ENCODE peak calls at places on chromosomes 12 and 14, in nine cellular contexts. G is MM.1S, Y is ELR, Q is epithelial cell of esophagus, F is cardiac muscle cell, R is A172, W is neural progenitor cell, P is left ventricle myocardium superior, X is T-helper 2 cell. T is an unnamed sample.

GRCh38 chr12:131589231-131589902 is 121.5 kb upstream of the SFSWAP start:
- DNase-seq in G (no peak), P (no peak), Y (no peak), W (peak), X (no peak), Q (no peak), F (no peak), R (no peak), T (no peak)

GRCh38 chr12:10381912-10382628 is 7.8 kb downstream of the KLRK1 start:
- DNase-seq in W (no peak), R (no peak), F (no peak), P (no peak), Y (no peak), X (no peak), Q (no peak), G (no peak), T (no peak)

GRCh38 chr12:10075451-10075850 is 23.3 kb downstream of the CLEC1A start:
- DNase-seq in X (no peak), G (no peak), W (no peak), Y (no peak), P (no peak), F (no peak), Q (no peak), R (no peak), T (no peak)

GRCh38 chr14:59511916-59512530 is 27.7 kb downstream of the JKAMP start:
- DNase-seq in G (no peak), F (peak), X (no peak), Y (peak), R (no peak), Q (no peak), W (peak), P (no peak), T (no peak)

GRCh38 chr12:26374934-26375333 is 179.6 kb downstream of the SSPN start:
- DNase-seq in F (no peak), R (peak), Y (no peak), W (no peak), X (no peak), G (no peak), P (no peak), Q (no peak), T (no peak)

GRCh38 chr14:59919582-59920377 is at the start of gene LRRC9:
- DNase-seq in X (peak), P (peak), F (peak), R (no peak), W (peak), Y (no peak), G (no peak), Q (peak), T (peak)

GRCh38 chr12:100515956-100516355 is 42.3 kb downstream of the NR1H4 start:
- DNase-seq in Q (no peak), R (no peak), X (no peak), F (no peak), Y (no peak), G (no peak), W (no peak), P (no peak), T (no peak)

GRCh38 chr12:49983892-49984291 is 11.1 kb downstream of the AQP6 start:
- DNase-seq in R (peak), F (peak), W (peak), G (no peak), Y (peak), P (no peak), Q (peak), X (no peak), T (no peak)

GRCh38 chr12:116266220-116266619 is 11.3 kb downstream of the MED13L start:
- DNase-seq in G (no peak), Q (peak), W (peak), Y (peak), R (no peak), X (no peak), P (no peak), F (peak), T (no peak)

GRCh38 chr12:60148109-60148508 is 552.3 kb downstream of the SLC16A7 start:
- DNase-seq in R (peak), P (no peak), X (no peak), Q (peak), Y (peak), W (no peak), F (no peak), G (no peak), T (no peak)

T was measured in cardiac septum.